ENCODE peak calls at places on chromosomes 12 and 14, in eight cellular contexts. D, U, F, V, S, N, Z and P are unnamed samples.

GRCh38 chr12:100445081-100445481 is 28.6 kb upstream of the NR1H4 start:
- DNase-seq in D (no peak), U (peak; percentile 38), F (no peak), V (no peak), S (no peak), N (no peak), Z (no peak), P (no peak)

GRCh38 chr12:64461634-64462414 is 9.9 kb downstream of the TBK1 start:
- DNase-seq in D (no peak), U (peak; percentile 87), F (no peak), V (no peak), S (peak; percentile 85), N (no peak), Z (no peak), P (no peak)

GRCh38 chr12:39906237-39906636 is 199.6 kb downstream of the SLC2A13 start:
- DNase-seq in D (no peak), U (no peak), F (no peak), V (no peak), S (no peak), N (no peak), Z (no peak), P (no peak)

GRCh38 chr12:125983784-125984510 is 918.7 kb downstream of the AACS start:
- DNase-seq in D (no peak), U (no peak), F (peak; percentile 14), V (no peak), S (no peak), N (no peak), Z (no peak), P (peak; percentile 13)

GRCh38 chr14:72892879-72893635 is 844 bp downstream of the DPF3 start:
- DNase-seq in D (no peak), U (peak; percentile 13), F (peak; percentile 16), V (peak; percentile 25), S (no peak), N (peak; percentile 49), Z (peak; percentile 64), P (peak; percentile 67)

GRCh38 chr12:119258149-119258548 is 76.4 kb upstream of the CCDC60 start:
- DNase-seq in D (no peak), U (no peak), F (no peak), V (no peak), S (no peak), N (no peak), Z (no peak), P (no peak)

GRCh38 chr14:89851031-89851430 is 103.5 kb downstream of the EFCAB11 start:
- DNase-seq in D (no peak), U (no peak), F (no peak), V (no peak), S (no peak), N (no peak), Z (no peak), P (no peak)

GRCh38 chr12:20798561-20798960 is 11.9 kb upstream of the SLCO1B3 start:
- DNase-seq in D (no peak), U (peak; percentile 7), F (no peak), V (no peak), S (no peak), N (no peak), Z (no peak), P (no peak)

GRCh38 chr12:108498136-108498535 is 16.9 kb upstream of the FICD start:
- DNase-seq in D (no peak), U (no peak), F (no peak), V (no peak), S (no peak), N (no peak), Z (no peak), P (no peak)

GRCh38 chr12:127455347-127456265 is 811.4 kb upstream of the TMEM132C start:
- DNase-seq in D (no peak), U (no peak), F (no peak), V (no peak), S (no peak), N (no peak), Z (no peak), P (peak; percentile 25)

DNA sequence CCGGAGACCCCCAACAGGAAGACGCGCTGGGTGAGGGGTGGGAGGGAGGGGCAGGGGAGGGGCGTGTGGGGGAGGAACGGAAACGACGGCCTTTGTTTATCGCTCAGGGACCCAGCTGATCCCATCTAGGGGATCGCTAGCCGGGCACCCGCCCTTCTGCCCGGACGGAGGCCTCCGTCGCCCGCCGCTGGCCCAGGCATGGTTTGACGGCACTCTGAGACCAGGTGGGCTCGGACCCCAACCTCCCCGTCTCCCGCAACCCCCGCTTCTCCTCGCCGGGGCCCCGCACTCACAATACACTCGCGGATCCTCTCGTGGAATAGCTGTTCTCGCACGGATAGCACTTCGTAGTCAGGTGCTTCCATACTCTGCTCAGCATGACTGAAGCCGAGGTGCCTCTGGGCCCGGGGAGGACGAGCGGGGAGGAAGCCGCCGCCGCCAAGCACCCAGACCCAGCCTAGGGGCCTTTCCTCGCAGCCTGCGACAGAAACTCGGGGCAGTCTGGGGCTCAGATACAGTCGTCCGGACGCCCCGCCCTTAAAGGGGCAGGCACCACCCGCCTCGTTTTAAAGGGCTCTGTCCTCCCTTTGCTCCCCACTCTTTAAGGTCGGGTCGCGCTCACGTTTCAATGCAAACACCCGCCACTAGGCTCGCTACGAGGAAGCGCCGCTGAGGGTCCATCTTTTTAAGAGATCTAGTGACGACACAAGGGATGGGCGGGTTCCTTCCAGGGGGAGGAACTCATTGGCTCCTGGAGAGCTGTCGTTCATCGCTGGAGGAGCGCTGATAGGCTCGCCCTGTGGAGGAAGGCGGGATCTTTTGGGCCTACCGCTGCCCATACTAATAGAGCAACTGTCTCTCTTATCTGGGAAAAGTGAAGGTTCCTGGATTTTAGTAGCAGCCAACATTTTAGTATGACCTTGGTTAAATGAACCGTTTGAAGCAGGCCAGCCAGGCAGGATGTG is at the start of gene LMBR1L:
- DNase-seq in D (peak; percentile 96), U (peak; percentile 99), F (peak; percentile 95), V (peak; percentile 90), S (peak; percentile 98), N (peak; percentile 98), Z (peak; percentile 91), P (peak; percentile 99)
- TF ChIP-seq CTCF in D (peak; percentile 35), U (peak; percentile 14), F (peak; percentile 58), V (peak; percentile 60), S (peak; percentile 74), N (peak; percentile 54), Z (peak; percentile 41), P (no peak)

GRCh38 chr14:105022276-105022670 is 1.4 kb upstream of the CDCA4 start:
- DNase-seq in D (no peak), U (no peak), F (no peak), V (no peak), S (no peak), N (no peak), Z (no peak), P (no peak)

GRCh38 chr14:105018414-105018813 is 2.5 kb downstream of the CDCA4 start:
- DNase-seq in D (no peak), U (no peak), F (no peak), V (no peak), S (no peak), N (no peak), Z (no peak), P (no peak)

GRCh38 chr14:105021656-105022275 is 883 bp upstream of the CDCA4 start:
- DNase-seq in D (no peak), U (peak; percentile 50), F (peak; percentile 36), V (peak; percentile 25), S (no peak), N (peak; percentile 36), Z (no peak), P (no peak)

GRCh38 chr14:105020815-105021655 is at the start of gene CDCA4:
- DNase-seq in D (peak; percentile 76), U (peak; percentile 96), F (peak; percentile 98), V (peak; percentile 95), S (peak; percentile 92), N (peak; percentile 98), Z (peak; percentile 98), P (peak; percentile 100)

DNA sequence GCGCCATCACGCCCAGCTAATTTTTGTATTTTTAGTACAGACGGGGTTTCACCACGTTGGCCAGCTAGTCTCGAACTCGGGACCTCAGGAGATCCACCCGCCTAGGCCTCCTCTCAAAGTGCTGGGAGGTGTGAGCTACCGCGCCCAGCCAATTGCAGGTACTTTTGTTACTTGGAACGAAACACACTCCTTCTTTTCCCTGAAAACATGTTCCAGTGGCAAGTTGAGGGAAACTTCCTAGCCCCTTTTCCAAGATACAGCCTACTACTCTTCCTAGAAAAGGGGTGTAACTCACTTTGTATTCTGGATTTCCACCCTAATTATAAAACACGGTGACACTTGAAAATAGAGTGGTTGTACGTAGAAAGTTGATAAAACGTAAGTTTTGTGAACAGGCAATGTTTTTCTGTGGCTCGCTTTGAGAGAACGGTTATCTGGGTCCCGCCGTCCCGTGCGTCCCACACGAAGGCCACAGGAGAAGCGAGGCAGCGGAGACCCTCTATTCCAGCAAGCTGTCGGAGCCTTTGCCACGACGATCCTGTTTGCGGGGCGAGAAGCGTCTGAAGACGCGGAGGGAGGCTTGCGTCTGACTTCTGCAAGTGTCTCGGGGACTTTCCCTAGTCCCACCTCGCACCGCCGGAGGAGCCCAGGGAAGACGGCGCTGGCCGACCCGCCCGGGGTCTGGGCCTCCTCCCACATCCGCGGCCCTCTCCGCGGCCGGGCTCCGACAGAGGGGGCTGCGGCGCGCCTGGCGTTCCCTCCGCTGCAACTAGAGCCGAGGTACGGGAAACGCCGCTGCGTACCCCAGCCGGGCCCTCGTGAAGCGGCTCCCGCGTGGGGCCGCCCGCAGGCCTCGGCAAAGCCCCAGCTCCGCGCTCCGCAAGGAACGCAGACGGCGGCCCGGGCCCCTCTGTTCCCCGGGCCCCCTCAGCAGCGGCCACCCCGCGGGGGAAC is 745 bp downstream of the CDCA4 start:
- DNase-seq in D (no peak), U (peak; percentile 28), F (peak; percentile 27), V (peak; percentile 38), S (no peak), N (no peak), Z (peak; percentile 72), P (peak; percentile 63)
- TF ChIP-seq CTCF in D (no peak), U (no peak), F (no peak), V (peak; percentile 32), S (no peak), N (no peak), Z (peak; percentile 5), P (no peak)

GRCh38 chr14:32074887-32075572 is 2.1 kb upstream of the ARHGAP5 start:
- DNase-seq in D (no peak), U (no peak), F (no peak), V (no peak), S (no peak), N (no peak), Z (no peak), P (no peak)
- TF ChIP-seq CTCF in D (no peak), U (no peak), F (no peak), V (no peak), S (no peak), N (no peak), Z (no peak), P (no peak)

DNA sequence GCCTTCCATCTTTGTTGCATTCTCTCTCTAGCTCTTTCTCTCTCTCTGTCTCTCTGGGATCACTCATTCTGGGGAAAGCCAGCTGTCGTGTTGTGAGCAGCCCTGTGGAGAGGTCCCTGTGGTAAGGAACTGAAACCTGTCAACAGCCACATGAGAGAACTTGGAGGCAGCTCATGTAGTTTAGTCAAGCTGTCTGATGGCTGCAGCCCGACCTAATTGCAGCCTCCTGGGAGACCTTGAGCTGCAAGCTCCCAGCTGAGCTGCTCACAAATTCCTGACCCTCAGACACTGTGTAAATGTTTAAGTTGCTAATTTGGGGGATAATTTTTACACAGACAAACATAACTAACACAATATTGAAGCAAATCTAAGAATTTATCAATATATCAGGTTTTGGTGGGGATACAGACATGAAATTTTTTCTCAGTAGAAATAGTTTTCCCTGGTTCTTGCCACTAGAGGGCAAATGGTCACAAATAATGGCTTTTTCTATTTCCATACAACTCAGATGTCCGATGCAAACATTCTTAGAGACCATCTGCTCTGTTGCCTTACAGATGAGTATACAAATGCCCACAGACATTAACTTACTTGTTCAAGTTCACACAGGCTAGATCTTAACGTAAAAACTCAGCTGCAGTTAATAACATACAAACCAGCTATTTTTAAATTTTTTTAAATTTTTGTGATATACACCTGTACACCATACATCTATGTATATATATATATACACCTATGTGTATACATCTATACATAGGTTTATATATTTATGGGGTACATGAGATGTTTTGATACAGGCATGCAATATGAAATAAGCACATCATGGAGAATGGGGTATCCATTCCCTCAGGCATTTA is 15.5 kb upstream of the KRR1 start:
- DNase-seq in D (peak; percentile 56), U (peak; percentile 59), F (no peak), V (peak; percentile 4), S (peak; percentile 61), N (no peak), Z (peak; percentile 41), P (peak; percentile 46)
- TF ChIP-seq CTCF in D (peak; percentile 56), U (peak; percentile 55), F (peak; percentile 68), V (peak; percentile 90), S (peak; percentile 95), N (peak; percentile 59), Z (peak; percentile 63), P (peak; percentile 49)